ENCODE peak calls at places on chromosomes 13 and 19, in ten cellular contexts. Y is HS-5; K is posterior cingulate gyrus; T is stimulated activated CD8-positive, alpha-beta memory T cell treated with anti-CD3 and anti-CD28 coated beads, Interleukin-7, amount 100 ng/mL, for 24 hours; W is IMR-90; D is aorta; R is Karpas-422; P is GM03348; N is cardiac fibroblast; I is stimulated activated CD4-positive, alpha-beta T cell treated with anti-CD3 and anti-CD28 coated beads, Interleukin-1b, Interleukin-23, amount 100 ng/mL, for 4 hours. U is an unnamed sample.

GRCh38 chr19:44657211-44657921 is 13.7 kb downstream of the PVR start:
- DNase-seq in D (peak), K (peak), T (peak), N (peak), Y (no peak), P (peak), R (peak), I (peak), W (peak), U (no peak)

GRCh38 chr19:18274303-18274775 is at the start of gene IQCN:
- DNase-seq in I (no peak), K (no peak), W (no peak), P (peak), N (peak), D (no peak), R (no peak), Y (no peak), T (no peak), U (no peak)

GRCh38 chr19:16168465-16169081 is 4.8 kb downstream of the CIB3 start:
- DNase-seq in Y (no peak), T (no peak), W (peak), P (no peak), R (peak), D (no peak), N (peak), I (no peak), K (no peak), U (no peak)

GRCh38 chr19:870963-871401 is 11.5 kb downstream of the CFD start:
- DNase-seq in T (no peak), N (no peak), Y (no peak), D (no peak), P (no peak), W (peak), I (no peak), R (no peak), K (peak), U (no peak)

GRCh38 chr19:46944918-46945628 is 74.6 kb upstream of the NPAS1 start:
- DNase-seq in T (no peak), Y (no peak), R (no peak), N (peak), K (peak), I (no peak), W (peak), D (peak), P (peak), U (no peak)

GRCh38 chr13:97240789-97241734 is 18.9 kb downstream of the MBNL2 start:
- DNase-seq in R (no peak), W (no peak), P (no peak), T (no peak), N (no peak), K (no peak), Y (no peak), I (no peak), D (no peak), U (no peak)

GRCh38 chr19:39386557-39386956 is 4.3 kb downstream of the PAF1 start:
- DNase-seq in T (no peak), K (peak), W (no peak), I (no peak), R (no peak), D (no peak), Y (no peak), P (no peak), N (no peak), U (no peak)

GRCh38 chr13:98433654-98434053 is 143.3 kb downstream of the STK24 start:
- DNase-seq in P (no peak), W (no peak), R (no peak), N (no peak), T (no peak), Y (no peak), D (no peak), K (peak), I (no peak), U (no peak)

GRCh38 chr19:45090598-45090997 is 2.4 kb upstream of the PPP1R37 start:
- DNase-seq in R (peak), Y (no peak), W (no peak), I (no peak), D (no peak), P (no peak), N (no peak), T (no peak), K (no peak), U (no peak)

GRCh38 chr19:30864460-30865215 is 484.6 kb downstream of the TSHZ3 start:
- DNase-seq in D (no peak), K (peak), R (no peak), Y (no peak), T (no peak), P (no peak), I (no peak), N (no peak), W (no peak), U (no peak)

GRCh38 chr19:17944301-17944700 is 11.5 kb downstream of the CCDC124 start:
- DNase-seq in P (peak), K (peak), N (peak), T (no peak), R (no peak), Y (peak), D (no peak), W (peak), I (no peak), U (no peak)

GRCh38 chr13:73665279-73665678 is 468.9 kb downstream of the KLF12 start:
- DNase-seq in I (no peak), D (no peak), P (no peak), T (no peak), N (no peak), W (no peak), Y (no peak), K (no peak), R (no peak), U (no peak)

GRCh38 chr13:98738213-98738612 is 14.3 kb downstream of the SLC15A1 start:
- DNase-seq in P (no peak), R (no peak), K (no peak), I (no peak), N (no peak), T (no peak), Y (no peak), D (no peak), W (no peak), U (no peak)

GRCh38 chr19:34996978-34997640 is 3.0 kb upstream of the GRAMD1A start:
- DNase-seq in T (no peak), I (no peak), W (no peak), K (peak), D (no peak), N (no peak), Y (no peak), P (no peak), R (no peak), U (no peak)

GRCh38 chr19:16943942-16944625 is 55.3 kb downstream of the F2RL3 start:
- DNase-seq in R (no peak), D (no peak), N (no peak), Y (no peak), P (no peak), W (no peak), K (peak), I (no peak), T (no peak), U (no peak)

GRCh38 chr19:49421039-49421877 is 2.0 kb downstream of the PTH2 start:
- DNase-seq in N (peak), D (peak), W (peak), Y (no peak), I (peak), T (no peak), R (peak), K (peak), P (peak), U (no peak)

GRCh38 chr13:113124211-113125025 is 1.8 kb downstream of the F10 start:
- DNase-seq in Y (no peak), N (no peak), P (no peak), I (no peak), K (peak), W (no peak), T (no peak), R (no peak), D (no peak), U (no peak)

GRCh38 chr19:2636897-2637683 is 65.4 kb downstream of the GNG7 start:
- DNase-seq in I (peak), T (peak), W (peak), R (peak), P (peak), D (peak), K (peak), Y (no peak), N (peak), U (no peak)

GRCh38 chr19:23283925-23284324 is 33.7 kb upstream of the ZNF724 start:
- DNase-seq in P (peak), K (peak), Y (no peak), N (peak), T (peak), R (peak), I (peak), W (peak), D (peak), U (no peak)

GRCh38 chr13:110447058-110447511 is 114.4 kb downstream of the RAB20 start:
- DNase-seq in W (peak), T (no peak), P (peak), K (no peak), R (no peak), N (no peak), I (no peak), Y (no peak), D (no peak), U (no peak)